ENCODE peak calls at places on chromosomes 1 and 21, in six cellular contexts. C, T, J, A, D and Y are unnamed samples.

GRCh38 chr1:236907205-236907604 is 97.0 kb downstream of the MT1HL1 start:
- DNase-seq in C (no peak), T (no peak), J (no peak), A (no peak), D (peak), Y (no peak)

GRCh38 chr1:37391181-37391949 is 83.0 kb upstream of the ZC3H12A start:
- DNase-seq in C (no peak), T (no peak), J (no peak), A (no peak), D (peak), Y (no peak)

GRCh38 chr1:36425791-36426190 is 24.5 kb downstream of the OSCP1 start:
- DNase-seq in C (no peak), T (no peak), J (peak), A (no peak), D (no peak), Y (no peak)

GRCh38 chr1:168243636-168244212 is 17.9 kb downstream of the SFT2D2 start:
- DNase-seq in C (no peak), T (no peak), J (no peak), A (no peak), D (peak), Y (no peak)

GRCh38 chr1:32091591-32091990 is 16.3 kb upstream of the KPNA6 start:
- DNase-seq in C (no peak), T (no peak), J (no peak), A (no peak), D (no peak), Y (no peak)

GRCh38 chr1:212212901-212213300 is 72.3 kb upstream of the PPP2R5A start:
- DNase-seq in C (no peak), T (peak), J (no peak), A (no peak), D (no peak), Y (no peak)

GRCh38 chr1:36781098-36781497 is 253.2 kb downstream of the GRIK3 start:
- DNase-seq in C (no peak), T (no peak), J (no peak), A (no peak), D (no peak), Y (no peak)

GRCh38 chr1:24796524-24796923 is 51.3 kb downstream of the CLIC4 start:
- DNase-seq in C (no peak), T (no peak), J (no peak), A (no peak), D (no peak), Y (no peak)

GRCh38 chr1:116881879-116882520 is 27.7 kb upstream of the PTGFRN start:
- DNase-seq in C (no peak), T (peak), J (peak), A (no peak), D (peak), Y (peak)

GRCh38 chr1:29825274-29825940 is 589.1 kb downstream of the PTPRU start:
- DNase-seq in C (no peak), T (no peak), J (no peak), A (no peak), D (no peak), Y (no peak)

GRCh38 chr1:21451981-21452411 is 12.1 kb downstream of the NBPF3 start:
- DNase-seq in C (no peak), T (no peak), J (no peak), A (peak), D (no peak), Y (no peak)

GRCh38 chr1:193103759-193104495 is 1.3 kb downstream of the GLRX2 start:
- DNase-seq in C (no peak), T (no peak), J (no peak), A (no peak), D (no peak), Y (no peak)

GRCh38 chr1:193242000-193242399 is 55.6 kb upstream of the B3GALT2 start:
- DNase-seq in C (no peak), T (no peak), J (no peak), A (no peak), D (peak), Y (no peak)

GRCh38 chr1:244030481-244031040 is 20.5 kb upstream of the ZBTB18 start:
- DNase-seq in C (no peak), T (no peak), J (no peak), A (no peak), D (no peak), Y (no peak)

GRCh38 chr1:155396874-155397476 is 76.3 kb downstream of the RUSC1 start:
- DNase-seq in C (no peak), T (no peak), J (no peak), A (no peak), D (no peak), Y (no peak)

GRCh38 chr1:182169203-182169602 is 107.7 kb upstream of the ZNF648 start:
- DNase-seq in C (no peak), T (no peak), J (no peak), A (no peak), D (no peak), Y (no peak)

GRCh38 chr1:159591981-159592380 is 4.4 kb downstream of the APCS start:
- DNase-seq in C (no peak), T (no peak), J (no peak), A (no peak), D (no peak), Y (no peak)

GRCh38 chr1:10473145-10473765 is 926 bp upstream of the DFFA start:
- DNase-seq in C (no peak), T (no peak), J (no peak), A (no peak), D (no peak), Y (no peak)

GRCh38 chr1:6052543-6053205 is 7.0 kb downstream of the KCNAB2 start:
- DNase-seq in C (no peak), T (peak), J (peak), A (peak), D (peak), Y (peak)

GRCh38 chr1:208036177-208036808 is 125.4 kb upstream of the CD34 start:
- DNase-seq in C (no peak), T (no peak), J (peak), A (no peak), D (no peak), Y (peak)

GRCh38 chr21:41810597-41810932 is 43.7 kb upstream of the RIPK4 start:
- DNase-seq in C (no peak), T (no peak), J (no peak), A (no peak), D (no peak), Y (no peak)

GRCh38 chr1:116112388-116113140 is 1.4 kb downstream of the MAB21L3 start:
- DNase-seq in C (no peak), T (no peak), J (peak), A (no peak), D (no peak), Y (no peak)

GRCh38 chr21:43618940-43619339 is 40.3 kb downstream of the HSF2BP start:
- DNase-seq in C (no peak), T (no peak), J (no peak), A (no peak), D (no peak), Y (no peak)

GRCh38 chr21:14956826-14957225 is 108.0 kb downstream of the NRIP1 start:
- DNase-seq in C (no peak), T (peak), J (peak), A (peak), D (no peak), Y (no peak)

GRCh38 chr1:51340380-51340779 is 10.0 kb upstream of the TTC39A start:
- DNase-seq in C (no peak), T (no peak), J (no peak), A (no peak), D (no peak), Y (no peak)

GRCh38 chr1:38038836-38039235 is 7.8 kb downstream of the POU3F1 start:
- DNase-seq in C (no peak), T (no peak), J (peak), A (no peak), D (no peak), Y (no peak)

GRCh38 chr1:151909167-151910149 is at the start of gene THEM4:
- DNase-seq in C (peak), T (peak), J (peak), A (peak), D (peak), Y (peak)

GRCh38 chr1:211684791-211685190 is 9.4 kb upstream of the NEK2 start:
- DNase-seq in C (no peak), T (no peak), J (no peak), A (no peak), D (no peak), Y (no peak)